ENCODE peak calls at places on chromosome 16, in four cellular contexts. One of them, this sample, is unnamed.

GRCh38 chr16:17301593-17302135 is 169.1 kb downstream of the XYLT1 start:
- DNase-seq in K562: no peak
- DNase-seq in HepG2: no peak
- DNase-seq in H1: no peak
- DNase-seq in this sample: peak

GRCh38 chr16:67246945-67247697 is at the start of gene FHOD1:
- DNase-seq in H1: peak
- DNase-seq in K562: peak
- DNase-seq in HepG2: peak
- DNase-seq in this sample: peak

GRCh38 chr16:83305092-83305491 is 502.7 kb upstream of the HSBP1 start:
- DNase-seq in HepG2: no peak
- DNase-seq in K562: no peak
- DNase-seq in H1: no peak
- DNase-seq in this sample: no peak

GRCh38 chr16:88063201-88063773 is 112.1 kb downstream of the BANP start:
- DNase-seq in K562: no peak
- DNase-seq in HepG2: no peak
- DNase-seq in H1: no peak
- DNase-seq in this sample: no peak

GRCh38 chr16:70600730-70601129 is 45.6 kb upstream of the IL34 start:
- DNase-seq in K562: no peak
- DNase-seq in H1: no peak
- DNase-seq in HepG2: no peak
- DNase-seq in this sample: no peak

GRCh38 chr16:82720414-82720813 is 93.6 kb downstream of the CDH13 start:
- DNase-seq in H1: no peak
- DNase-seq in K562: no peak
- DNase-seq in HepG2: no peak
- DNase-seq in this sample: no peak

GRCh38 chr16:89921699-89922476 is 1.3 kb upstream of the TUBB3 start:
- DNase-seq in HepG2: peak
- DNase-seq in K562: peak
- DNase-seq in H1: no peak
- DNase-seq in this sample: no peak

GRCh38 chr16:30491744-30492308 is 19.3 kb downstream of the ITGAL start:
- DNase-seq in HepG2: peak
- DNase-seq in H1: no peak
- DNase-seq in K562: peak
- DNase-seq in this sample: no peak

GRCh38 chr16:67481561-67482259 is 753 bp upstream of the ATP6V0D1 start:
- DNase-seq in H1: no peak
- DNase-seq in HepG2: peak
- DNase-seq in K562: no peak
- DNase-seq in this sample: no peak

GRCh38 chr16:71610936-71611871 is 14.8 kb upstream of the MARVELD3 start:
- DNase-seq in HepG2: peak
- DNase-seq in H1: peak
- DNase-seq in K562: peak
- DNase-seq in this sample: peak

GRCh38 chr16:64933890-64934289 is 188.0 kb downstream of the CDH11 start:
- DNase-seq in H1: no peak
- DNase-seq in HepG2: no peak
- DNase-seq in K562: no peak
- DNase-seq in this sample: no peak

GRCh38 chr16:4415538-4416199 is 727 bp downstream of the CORO7 start:
- DNase-seq in H1: no peak
- DNase-seq in HepG2: peak
- DNase-seq in K562: peak
- DNase-seq in this sample: no peak

GRCh38 chr16:58768145-58768544 is 34.0 kb upstream of the GOT2 start:
- DNase-seq in H1: no peak
- DNase-seq in HepG2: no peak
- DNase-seq in K562: no peak
- DNase-seq in this sample: no peak

GRCh38 chr16:13938480-13938879 is 18.5 kb downstream of the ERCC4 start:
- DNase-seq in H1: no peak
- DNase-seq in K562: no peak
- DNase-seq in HepG2: no peak
- DNase-seq in this sample: no peak

GRCh38 chr16:48381201-48381600 is 4.0 kb downstream of the SIAH1 start:
- DNase-seq in K562: no peak
- DNase-seq in HepG2: no peak
- DNase-seq in H1: no peak
- DNase-seq in this sample: no peak

GRCh38 chr16:88455610-88456355 is 2.7 kb downstream of the ZFPM1 start:
- DNase-seq in K562: peak
- DNase-seq in H1: no peak
- DNase-seq in HepG2: peak
- DNase-seq in this sample: peak

GRCh38 chr16:11139624-11140375 is 116.2 kb downstream of the SOCS1 start:
- DNase-seq in HepG2: peak
- DNase-seq in H1: no peak
- DNase-seq in K562: no peak
- DNase-seq in this sample: no peak

GRCh38 chr16:1351582-1352362 is at the start of the genes GNPTG and TSR3:
- DNase-seq in H1: peak
- DNase-seq in K562: peak
- DNase-seq in HepG2: peak
- DNase-seq in this sample: peak

GRCh38 chr16:80720759-80721470 is 83.5 kb downstream of the CDYL2 start:
- DNase-seq in H1: no peak
- DNase-seq in HepG2: no peak
- DNase-seq in K562: no peak
- DNase-seq in this sample: no peak

GRCh38 chr16:89847056-89847929 is 19.0 kb downstream of the SPIRE2 start:
- DNase-seq in H1: no peak
- DNase-seq in HepG2: no peak
- DNase-seq in K562: no peak
- DNase-seq in this sample: no peak

GRCh38 chr16:66910175-66910940 is 8.3 kb downstream of the CDH16 start:
- DNase-seq in K562: no peak
- DNase-seq in H1: no peak
- DNase-seq in HepG2: no peak
- DNase-seq in this sample: no peak

GRCh38 chr16:66899945-66900688 is 18.6 kb downstream of the CDH16 start:
- DNase-seq in H1: no peak
- DNase-seq in HepG2: peak
- DNase-seq in K562: peak
- DNase-seq in this sample: no peak

GRCh38 chr16:89545831-89546574 is 14.5 kb upstream of the RPL13 start:
- DNase-seq in HepG2: peak
- DNase-seq in K562: no peak
- DNase-seq in H1: no peak
- DNase-seq in this sample: no peak

GRCh38 chr16:30113031-30113710 is at the start of gene GDPD3:
- DNase-seq in H1: no peak
- DNase-seq in HepG2: peak
- DNase-seq in K562: peak
- DNase-seq in this sample: no peak

GRCh38 chr16:73093146-73094144 is 45.5 kb upstream of the ZFHX3 start:
- DNase-seq in HepG2: no peak
- DNase-seq in K562: no peak
- DNase-seq in H1: no peak
- DNase-seq in this sample: no peak

GRCh38 chr16:73031155-73031866 is 16.6 kb downstream of the ZFHX3 start:
- DNase-seq in H1: no peak
- DNase-seq in K562: no peak
- DNase-seq in HepG2: no peak
- DNase-seq in this sample: no peak

GRCh38 chr16:13919330-13919682 is 648 bp upstream of the ERCC4 start:
- DNase-seq in HepG2: peak
- DNase-seq in K562: peak
- DNase-seq in H1: no peak
- DNase-seq in this sample: no peak

GRCh38 chr16:87534751-87535150 is 41.9 kb upstream of the ZCCHC14 start:
- DNase-seq in K562: no peak
- DNase-seq in HepG2: no peak
- DNase-seq in H1: no peak
- DNase-seq in this sample: no peak

GRCh38 chr16:17544304-17544703 is 73.5 kb upstream of the XYLT1 start:
- DNase-seq in K562: no peak
- DNase-seq in H1: no peak
- DNase-seq in HepG2: no peak
- DNase-seq in this sample: no peak

GRCh38 chr16:75219088-75219487 is 300 bp downstream of the CTRB1 start:
- DNase-seq in HepG2: no peak
- DNase-seq in H1: no peak
- DNase-seq in K562: no peak
- DNase-seq in this sample: no peak

GRCh38 chr16:1941162-1941923 is 1.7 kb downstream of the MSRB1 start:
- DNase-seq in H1: no peak
- DNase-seq in K562: no peak
- DNase-seq in HepG2: peak
- DNase-seq in this sample: no peak

GRCh38 chr16:50227120-50227519 is 39.2 kb upstream of the ADCY7 start:
- DNase-seq in HepG2: no peak
- DNase-seq in K562: no peak
- DNase-seq in H1: no peak
- DNase-seq in this sample: no peak

GRCh38 chr16:50228364-50228868 is 37.9 kb upstream of the ADCY7 start:
- DNase-seq in H1: no peak
- DNase-seq in K562: peak
- DNase-seq in HepG2: no peak
- DNase-seq in this sample: no peak

GRCh38 chr16:50227665-50228064 is 38.7 kb upstream of the ADCY7 start:
- DNase-seq in HepG2: no peak
- DNase-seq in H1: no peak
- DNase-seq in K562: no peak
- DNase-seq in this sample: no peak

GRCh38 chr16:50219402-50219975 is 46.9 kb upstream of the ADCY7 start:
- DNase-seq in HepG2: no peak
- DNase-seq in H1: no peak
- DNase-seq in K562: no peak
- DNase-seq in this sample: no peak

GRCh38 chr16:50224297-50224696 is 42.1 kb upstream of the ADCY7 start:
- DNase-seq in H1: no peak
- DNase-seq in K562: no peak
- DNase-seq in HepG2: no peak
- DNase-seq in this sample: no peak
- TF ChIP-seq BRCA1 in H1: no peak
- TF ChIP-seq BRCA1 in K562: no peak
- TF ChIP-seq BRCA1 in HepG2: no peak
- TF ChIP-seq BRCA1 in this sample: no peak

GRCh38 chr16:52577130-52577706 is 30.3 kb upstream of the TOX3 start:
- DNase-seq in K562: no peak
- DNase-seq in HepG2: no peak
- DNase-seq in H1: no peak
- DNase-seq in this sample: no peak

GRCh38 chr16:52580488-52580887 is 33.5 kb upstream of the TOX3 start:
- DNase-seq in H1: no peak
- DNase-seq in K562: no peak
- DNase-seq in HepG2: no peak
- DNase-seq in this sample: no peak

GRCh38 chr16:52578829-52579193 is 31.9 kb upstream of the TOX3 start:
- DNase-seq in H1: no peak
- DNase-seq in HepG2: no peak
- DNase-seq in K562: no peak
- DNase-seq in this sample: no peak

GRCh38 chr16:52581530-52581929 is 34.6 kb upstream of the TOX3 start:
- DNase-seq in K562: no peak
- DNase-seq in H1: no peak
- DNase-seq in HepG2: peak
- DNase-seq in this sample: no peak

DNA sequence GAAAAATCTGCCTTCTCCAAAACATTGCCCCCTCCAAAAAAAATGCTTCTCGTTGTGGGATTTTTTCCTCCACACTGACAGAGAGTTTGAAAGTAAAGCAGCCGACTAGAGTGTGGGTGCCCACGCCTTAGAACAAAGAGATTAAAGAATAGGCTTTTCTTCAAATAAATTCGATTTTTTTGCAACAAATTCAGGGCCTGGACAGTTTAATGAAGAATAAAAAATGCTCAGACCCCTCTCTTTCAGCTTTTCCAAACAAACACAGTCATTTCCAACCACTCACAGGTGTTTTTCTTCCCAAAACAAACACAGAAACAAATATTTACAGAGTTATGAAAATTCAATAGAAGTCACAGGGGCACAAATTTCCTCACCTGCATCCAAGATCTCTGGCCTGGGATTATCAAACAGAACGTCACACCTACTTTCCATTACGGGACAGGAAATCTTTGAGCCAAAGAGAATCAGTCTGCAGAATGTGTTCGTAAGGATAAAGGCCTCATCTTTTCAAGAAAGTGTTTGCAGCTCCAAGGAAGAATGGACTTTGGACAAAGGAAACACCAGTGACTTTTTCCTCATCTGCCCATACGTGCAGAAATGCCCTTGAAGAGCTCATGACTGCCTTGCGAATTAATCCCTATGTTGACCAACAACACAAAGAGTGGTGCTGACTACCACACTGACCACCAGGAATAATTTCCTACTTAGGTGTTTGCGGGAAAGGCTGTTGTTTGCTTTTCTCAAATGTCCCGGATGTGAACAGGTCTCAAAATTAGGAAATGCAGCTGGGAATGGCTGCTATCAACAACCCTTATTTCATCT is 31.3 kb upstream of the TOX3 start:
- DNase-seq in H1: no peak
- DNase-seq in HepG2: peak
- DNase-seq in K562: no peak
- DNase-seq in this sample: no peak
- TF ChIP-seq BRCA1 in H1: no peak
- TF ChIP-seq BRCA1 in HepG2: peak
- TF ChIP-seq BRCA1 in K562: no peak
- TF ChIP-seq BRCA1 in this sample: no peak

DNA sequence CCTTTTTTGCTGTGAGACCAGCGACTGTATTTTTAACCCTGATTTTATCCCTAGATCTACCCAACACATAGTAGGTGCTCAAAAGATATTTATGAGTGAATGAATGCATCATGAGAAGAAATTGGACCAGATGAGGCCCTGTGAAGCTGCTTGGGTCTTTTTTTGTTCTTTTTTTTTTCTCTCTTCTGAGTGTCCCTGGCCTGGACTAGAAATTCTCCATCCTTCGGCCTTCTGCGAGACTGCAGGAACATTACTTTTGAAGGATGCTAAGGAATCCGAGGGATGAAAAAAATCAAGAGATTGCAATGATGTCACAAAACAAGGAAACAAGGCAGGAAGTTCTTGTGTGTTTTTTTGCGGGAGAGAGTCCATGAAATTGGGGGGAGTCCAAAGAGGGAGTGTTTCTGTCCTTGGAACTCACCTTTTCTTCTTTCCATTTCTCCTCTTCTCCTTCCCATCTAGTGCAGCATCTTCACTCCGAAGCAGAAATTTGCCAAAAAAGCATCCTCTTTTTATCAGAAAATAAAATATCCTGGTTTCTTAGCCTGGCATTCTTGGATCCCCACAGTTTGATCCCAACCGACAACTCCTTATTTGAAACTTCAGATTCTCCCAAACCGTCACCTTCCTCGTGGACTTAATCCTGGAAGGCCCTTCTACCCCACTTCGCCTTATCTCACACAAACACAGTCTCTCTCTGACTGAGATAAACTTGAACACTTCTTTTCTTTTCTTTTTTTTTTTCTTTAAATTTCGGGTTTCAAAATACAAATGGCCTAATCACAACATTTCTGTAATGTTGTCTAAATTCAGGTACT is 724 bp upstream of the RUSF1 start:
- DNase-seq in HepG2: peak
- DNase-seq in H1: no peak
- DNase-seq in K562: peak
- DNase-seq in this sample: no peak
- TF ChIP-seq BRCA1 in HepG2: no peak
- TF ChIP-seq BRCA1 in H1: no peak
- TF ChIP-seq BRCA1 in K562: no peak
- TF ChIP-seq BRCA1 in this sample: no peak

GRCh38 chr16:86060381-86061317 is 161.7 kb downstream of the IRF8 start:
- DNase-seq in HepG2: no peak
- DNase-seq in K562: no peak
- DNase-seq in H1: no peak
- DNase-seq in this sample: no peak
- TF ChIP-seq BRCA1 in HepG2: no peak
- TF ChIP-seq BRCA1 in K562: no peak
- TF ChIP-seq BRCA1 in H1: no peak
- TF ChIP-seq BRCA1 in this sample: no peak